ENCODE peak calls at places on chromosomes 16 and 17, in nine cellular contexts. G is heart right ventricle, L is thyroid gland, K is esophagus squamous epithelium, P is NB4, E is psoas muscle, Z is IMR-90, S is tibial nerve, T is A549. R is an unnamed sample.

GRCh38 chr16:66519482-66519881 is 30.4 kb downstream of the TK2 start:
- DNase-seq in G (no peak), L (no peak), K (no peak), P (no peak), E (no peak), Z (no peak), S (no peak), T (no peak), R (no peak)

GRCh38 chr16:85353013-85353412 is 240.7 kb upstream of the CIBAR2 start:
- DNase-seq in G (no peak), L (no peak), K (no peak), P (no peak), E (no peak), Z (no peak), S (no peak), T (no peak), R (no peak)

GRCh38 chr17:77329741-77330531 is 189.2 kb downstream of the SEC14L1 start:
- DNase-seq in G (no peak), L (no peak), K (no peak), P (no peak), E (no peak), Z (no peak), S (peak), T (no peak), R (no peak)

GRCh38 chr17:28928061-28928460 is 23.3 kb downstream of the PHF12 start:
- DNase-seq in G (no peak), L (no peak), K (no peak), P (peak), E (no peak), Z (peak), S (no peak), T (no peak), R (peak)

GRCh38 chr16:66337434-66338188 is 28.9 kb upstream of the CDH5 start:
- DNase-seq in G (no peak), L (no peak), K (no peak), P (no peak), E (no peak), Z (peak), S (no peak), T (no peak), R (no peak)

GRCh38 chr16:57770361-57770760 is 31.9 kb downstream of the KIFC3 start:
- DNase-seq in G (no peak), L (no peak), K (no peak), P (no peak), E (peak), Z (no peak), S (no peak), T (no peak), R (no peak)

GRCh38 chr17:4483012-4483840 is 15.5 kb upstream of the SPNS2 start:
- DNase-seq in G (peak), L (no peak), K (no peak), P (no peak), E (no peak), Z (no peak), S (no peak), T (peak), R (no peak)

GRCh38 chr16:30555848-30556473 is 2.2 kb downstream of the ZNF764 start:
- DNase-seq in G (no peak), L (no peak), K (no peak), P (no peak), E (peak), Z (no peak), S (no peak), T (no peak), R (no peak)

GRCh38 chr16:964696-965395 is 5.9 kb downstream of the LMF1 start:
- DNase-seq in G (no peak), L (peak), K (no peak), P (no peak), E (no peak), Z (no peak), S (no peak), T (no peak), R (no peak)

GRCh38 chr16:2711370-2712062 is 8.5 kb downstream of the PRSS27 start:
- DNase-seq in G (no peak), L (no peak), K (no peak), P (no peak), E (peak), Z (no peak), S (no peak), T (no peak), R (no peak)

DNA sequence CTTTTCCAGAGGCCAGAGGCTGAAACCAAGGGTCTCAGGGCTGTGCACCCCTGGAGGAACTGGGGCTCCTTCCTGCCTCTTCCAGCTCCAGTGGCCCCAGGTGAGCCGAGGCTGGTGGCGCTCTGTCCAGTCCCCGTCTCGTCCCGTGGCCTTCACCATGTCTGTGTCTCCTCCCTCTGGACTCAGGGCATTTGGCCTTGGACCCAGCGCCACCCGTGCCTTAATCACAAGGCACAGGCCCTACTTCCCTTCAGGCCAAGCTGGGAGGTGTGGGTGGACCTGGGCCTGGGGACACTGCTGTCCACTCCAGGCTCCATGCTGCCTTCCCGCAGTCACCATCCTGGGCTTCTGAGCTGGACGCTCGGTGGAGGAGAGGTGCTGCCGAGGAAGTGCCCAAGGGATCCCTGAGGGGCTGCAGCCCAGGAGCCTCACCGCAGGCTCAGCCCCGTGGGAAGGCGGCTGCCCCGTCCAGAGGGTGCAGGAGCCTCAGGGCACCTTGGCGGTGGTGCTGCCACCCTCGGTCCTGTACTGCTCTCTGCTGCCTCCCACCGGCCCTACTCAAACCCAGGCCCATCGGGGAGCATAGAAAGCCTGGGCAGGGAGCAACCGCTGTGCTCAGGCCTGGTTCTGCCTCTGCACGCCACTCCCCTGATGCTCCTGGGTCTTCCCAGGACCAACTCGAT is 9.6 kb upstream of the APRT start:
- DNase-seq in G (no peak), L (no peak), K (no peak), P (no peak), E (no peak), Z (no peak), S (no peak), T (no peak), R (no peak)
- TF ChIP-seq CTCF in G (no peak), L (no peak), K (no peak), P (no peak), E (no peak), Z (no peak), S (no peak), T (no peak), R (no peak)

DNA sequence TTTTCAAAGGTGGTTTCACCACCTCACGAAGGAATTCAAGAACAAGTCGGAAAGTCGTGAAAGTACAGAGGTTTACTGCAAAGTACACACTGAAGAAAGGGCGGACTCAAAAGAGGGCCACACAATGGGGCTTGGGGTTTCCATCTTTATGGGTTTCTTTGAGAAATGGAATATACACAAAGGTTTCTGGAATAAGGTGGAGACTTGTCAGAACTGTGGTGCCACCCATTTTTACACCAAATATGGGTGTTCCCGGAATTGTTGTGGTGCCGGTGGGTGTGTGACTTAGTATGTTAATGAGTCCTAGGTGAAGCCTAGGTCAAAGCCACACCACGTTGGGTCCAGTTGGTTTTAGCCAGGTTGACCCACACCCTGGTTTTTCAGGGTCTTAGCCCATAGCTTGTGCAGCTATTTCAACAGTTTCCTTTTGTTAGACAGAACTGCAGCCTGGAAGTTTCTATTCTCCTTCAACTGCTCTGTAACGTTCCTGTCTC is 567 bp upstream of the GCSH start:
- DNase-seq in G (no peak), L (no peak), K (no peak), P (no peak), E (no peak), Z (no peak), S (no peak), T (no peak), R (no peak)
- H3K4me3 ChIP-seq in G (peak), L (no peak), K (peak), P (peak), E (peak), Z (no peak), S (peak), T (peak), R (peak)

DNA sequence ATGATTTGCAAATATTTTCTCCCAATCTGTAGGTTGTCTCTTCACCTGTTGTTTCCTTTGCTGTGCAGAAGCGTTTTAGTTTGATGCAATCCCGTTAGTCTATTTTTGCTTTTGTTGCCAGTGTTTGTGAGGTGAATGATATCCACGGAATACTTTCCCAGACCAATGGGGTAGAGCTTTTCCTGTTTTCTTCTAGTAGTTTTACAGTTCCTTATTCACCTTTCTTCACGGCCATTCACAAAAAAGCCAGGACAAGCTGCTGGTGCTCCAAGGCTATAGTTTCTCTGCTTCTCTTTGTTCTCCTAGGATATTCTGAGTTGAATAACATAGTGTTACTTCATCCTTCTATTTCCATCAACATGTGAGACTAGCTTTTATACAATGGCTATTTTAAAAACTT is 98.7 kb downstream of the UTP18 start:
- DNase-seq in G (no peak), L (no peak), K (no peak), P (no peak), E (no peak), Z (no peak), S (no peak), T (no peak), R (no peak)
- TF ChIP-seq CTCF in G (no peak), L (no peak), K (no peak), P (no peak), E (no peak), Z (no peak), S (no peak), T (no peak), R (no peak)

GRCh38 chr16:10947211-10947787 is 2.9 kb downstream of the CLEC16A start:
- DNase-seq in G (no peak), L (no peak), K (no peak), P (no peak), E (no peak), Z (no peak), S (no peak), T (no peak), R (no peak)

GRCh38 chr16:10950393-10950792 is 6.0 kb downstream of the CLEC16A start:
- DNase-seq in G (no peak), L (no peak), K (no peak), P (no peak), E (no peak), Z (no peak), S (no peak), T (no peak), R (no peak)

GRCh38 chr16:10954903-10955302 is 10.5 kb downstream of the CLEC16A start:
- DNase-seq in G (no peak), L (no peak), K (no peak), P (no peak), E (no peak), Z (no peak), S (no peak), T (no peak), R (no peak)

GRCh38 chr16:10949424-10949970 is 5.1 kb downstream of the CLEC16A start:
- DNase-seq in G (no peak), L (no peak), K (no peak), P (peak), E (no peak), Z (no peak), S (no peak), T (no peak), R (peak)

GRCh38 chr16:10951016-10951415 is 6.7 kb downstream of the CLEC16A start:
- DNase-seq in G (no peak), L (no peak), K (no peak), P (no peak), E (no peak), Z (peak), S (no peak), T (no peak), R (peak)
- H3K4me3 ChIP-seq in G (no peak), L (no peak), K (no peak), P (no peak), E (no peak), Z (no peak), S (no peak), T (no peak), R (no peak)

GRCh38 chr17:42214156-42214555 is 19.9 kb upstream of the GHDC start:
- DNase-seq in G (no peak), L (no peak), K (no peak), P (no peak), E (no peak), Z (no peak), S (no peak), T (no peak), R (no peak)
- TF ChIP-seq CTCF in G (no peak), L (no peak), K (no peak), P (no peak), E (no peak), Z (no peak), S (no peak), T (no peak), R (no peak)